ENCODE peak calls at places on chromosomes 12 and 14, in seven cellular contexts. U is A549, K is HepG2, S is psoas muscle, C is tibial artery, G is left ventricle myocardium inferior, Y is K562. N is an unnamed sample. For H3K4me1, the result is how much of the 10 kb centered on the place peaks cover.

GRCh38 chr12:76943004-76943403 is 64.2 kb upstream of the CSRP2 start:
- DNase-seq in G (no peak), S (no peak), U (no peak), K (no peak), Y (no peak), C (no peak), N (no peak)

GRCh38 chr12:114938487-114939210 is 254.7 kb upstream of the TBX3 start:
- DNase-seq in K (no peak), U (no peak), G (no peak), C (no peak), Y (no peak), S (no peak), N (no peak)

GRCh38 chr14:35332517-35333346 is 40.5 kb downstream of the PSMA6 start:
- DNase-seq in C (no peak), K (no peak), Y (no peak), U (no peak), G (no peak), S (no peak), N (peak)

GRCh38 chr12:119949145-119949544 is 39.9 kb upstream of the BICDL1 start:
- DNase-seq in C (no peak), K (no peak), G (no peak), S (no peak), Y (no peak), U (no peak), N (no peak)

GRCh38 chr14:57560681-57561080 is 67.0 kb upstream of the CCDC198 start:
- DNase-seq in U (no peak), Y (no peak), K (no peak), C (no peak), S (no peak), G (no peak), N (no peak)

GRCh38 chr12:63857771-63858670 is 13.5 kb downstream of the SRGAP1 start:
- DNase-seq in G (no peak), K (no peak), C (no peak), Y (no peak), S (no peak), U (no peak), N (peak)

GRCh38 chr14:79018846-79019245 is 848.7 kb downstream of the NRXN3 start:
- DNase-seq in C (no peak), K (no peak), U (no peak), Y (no peak), G (no peak), S (no peak), N (no peak)

GRCh38 chr12:2580821-2581220 is 213.9 kb upstream of the FKBP4 start:
- DNase-seq in S (no peak), G (no peak), U (no peak), Y (no peak), K (no peak), C (peak), N (no peak)

GRCh38 chr12:90152897-90153624 is 444.4 kb upstream of the ATP2B1 start:
- DNase-seq in K (no peak), Y (no peak), U (no peak), C (no peak), G (no peak), S (no peak), N (peak)

GRCh38 chr12:1063852-1064251 is 72.8 kb downstream of the ERC1 start:
- DNase-seq in S (no peak), Y (no peak), C (no peak), G (no peak), K (no peak), U (no peak), N (no peak)

GRCh38 chr12:68474467-68475204 is 136.1 kb upstream of the RAP1B start:
- DNase-seq in Y (peak), G (no peak), U (no peak), K (no peak), C (no peak), S (no peak), N (no peak)

GRCh38 chr14:75999511-76000190 is 14.1 kb downstream of the IFT43 start:
- DNase-seq in U (no peak), Y (no peak), G (no peak), S (no peak), K (no peak), C (no peak), N (no peak)

GRCh38 chr14:92549096-92549852 is 35.7 kb downstream of the RIN3 start:
- DNase-seq in C (peak), K (no peak), S (peak), Y (no peak), G (peak), U (no peak), N (no peak)

GRCh38 chr12:4242595-4242994 is 31.0 kb upstream of the CCND2 start:
- DNase-seq in U (no peak), C (no peak), Y (no peak), G (no peak), S (no peak), K (no peak), N (no peak)

GRCh38 chr14:39232554-39233415 is 930 bp upstream of the MIA2 start:
- DNase-seq in K (peak), G (no peak), Y (no peak), C (no peak), S (no peak), U (no peak), N (no peak)

GRCh38 chr12:116142936-116143882 is 134.3 kb downstream of the MED13L start:
- DNase-seq in C (no peak), G (no peak), Y (no peak), K (no peak), S (no peak), U (no peak), N (no peak)

DNA sequence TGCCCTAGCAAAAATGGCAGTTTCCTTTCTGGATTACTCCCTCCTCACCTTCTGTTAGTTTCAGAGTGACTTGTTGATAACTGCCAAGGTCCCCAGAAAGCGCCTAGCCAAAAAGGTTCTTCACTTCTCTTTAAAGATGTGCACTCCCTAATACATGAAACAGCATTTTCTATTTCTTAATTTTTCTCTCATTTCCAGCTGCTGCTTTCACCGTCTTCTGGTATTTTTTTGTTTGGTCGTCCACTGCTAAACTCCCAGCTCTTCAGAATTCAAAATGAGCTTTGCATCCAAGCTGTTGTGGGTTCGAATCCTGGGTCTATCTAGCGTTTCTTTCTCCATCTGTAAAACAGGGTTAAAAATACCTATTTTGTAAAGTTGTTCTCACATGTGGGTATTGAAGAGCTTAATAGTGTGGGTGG is 402 bp upstream of the BORCS5 start:
- DNase-seq in C (no peak), G (no peak), S (no peak), K (no peak), Y (no peak), U (no peak), N (no peak)
- H3K27ac ChIP-seq in C (peak), G (peak), S (peak), K (no peak), Y (peak), U (peak), N (peak)

GRCh38 chr14:65788876-65789859 is 376.6 kb downstream of the FUT8 start:
- DNase-seq in U (no peak), K (peak), Y (no peak), S (no peak), G (no peak), C (no peak), N (no peak)
- H3K4me3 ChIP-seq in U (no peak), K (no peak), Y (no peak), S (no peak), G (no peak), C (no peak), N (no peak)

DNA sequence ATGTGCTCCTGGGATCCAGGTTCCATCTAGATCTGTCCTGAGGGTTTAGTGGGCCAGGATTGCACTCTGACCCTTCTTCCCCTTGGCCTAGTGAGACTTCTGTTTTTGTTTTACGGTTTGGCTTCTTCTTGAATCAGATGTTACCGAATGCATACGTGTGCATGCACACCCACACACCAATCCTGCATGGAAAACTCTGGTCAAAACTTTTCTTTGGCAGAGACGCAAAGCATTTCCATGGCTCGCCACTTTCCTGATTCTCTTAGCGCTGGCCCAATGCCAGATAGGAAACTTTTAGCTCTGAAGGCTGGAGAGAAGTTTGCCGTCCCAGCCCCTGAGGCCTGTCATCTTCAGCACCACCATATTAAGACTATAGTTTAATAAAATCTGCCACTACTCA is 67.4 kb upstream of the ACTN1 start:
- DNase-seq in G (no peak), S (no peak), Y (no peak), U (no peak), C (peak), K (no peak), N (no peak)
- H3K4me1 ChIP-seq in G (half or more), S (half or more), Y (under half), U (under half), C (half or more), K (under half), N (under half)

DNA sequence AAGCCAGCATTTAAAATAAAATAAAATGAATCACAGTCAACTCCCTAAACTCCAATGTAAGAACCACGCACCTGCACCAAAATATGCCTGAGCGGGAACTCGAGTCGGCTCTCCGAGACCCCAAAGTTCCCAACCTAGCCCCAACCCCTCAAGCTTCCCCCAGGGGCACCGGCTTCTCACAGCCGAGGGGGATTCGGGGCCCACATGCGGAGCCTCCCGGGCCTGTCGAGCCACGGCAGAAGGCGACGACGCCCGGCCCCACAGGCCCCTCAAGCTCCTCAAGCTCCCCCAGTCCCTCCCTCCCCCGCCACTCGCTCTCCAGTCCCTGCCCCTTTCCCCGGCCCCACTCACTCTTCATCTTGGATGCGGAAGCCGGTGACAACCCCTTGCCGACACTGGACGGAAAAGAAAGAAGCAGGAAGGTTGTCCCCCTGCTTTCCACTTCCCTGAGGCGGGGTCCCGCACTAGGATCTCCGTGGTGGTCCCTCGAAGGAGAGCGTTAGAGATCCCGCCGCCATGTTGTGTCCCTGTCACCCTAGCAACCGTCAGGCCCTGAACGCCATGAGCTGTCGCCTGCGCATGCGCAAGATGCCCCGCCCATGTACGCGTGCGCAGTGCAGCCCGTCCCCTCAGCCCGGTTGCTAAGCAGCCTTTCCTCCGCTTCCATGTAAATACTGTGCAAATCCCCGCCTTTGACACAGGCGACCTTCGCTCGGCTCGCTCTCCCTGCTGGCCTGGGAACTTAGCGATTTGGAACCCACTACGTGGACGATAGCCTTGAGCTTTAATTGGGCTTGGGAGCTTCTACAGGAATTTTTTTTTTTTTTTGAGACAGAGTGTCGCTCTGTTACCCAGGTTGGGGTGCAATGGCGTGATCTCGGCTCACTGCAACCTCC is at the start of gene MOK:
- DNase-seq in K (peak), Y (peak), U (peak), S (peak), G (peak), C (peak), N (peak)
- H3K27ac ChIP-seq in K (peak), Y (peak), U (peak), S (peak), G (peak), C (peak), N (peak)

GRCh38 chr12:21499765-21500164 is 1.7 kb downstream of the RECQL start:
- DNase-seq in Y (no peak), C (no peak), K (no peak), U (no peak), S (no peak), G (no peak), N (no peak)
- H3K4me3 ChIP-seq in Y (no peak), C (peak), K (no peak), U (no peak), S (peak), G (peak), N (no peak)

GRCh38 chr14:89617142-89617460 is 200.1 kb upstream of the FOXN3 start:
- DNase-seq in G (no peak), K (no peak), U (no peak), C (no peak), Y (no peak), S (no peak), N (no peak)

GRCh38 chr14:89619616-89620273 is 202.7 kb upstream of the FOXN3 start:
- DNase-seq in C (no peak), Y (no peak), S (no peak), U (no peak), G (no peak), K (no peak), N (peak)

GRCh38 chr14:89618821-89619551 is 202.0 kb upstream of the FOXN3 start:
- DNase-seq in S (peak), K (peak), U (peak), G (peak), C (peak), Y (no peak), N (peak)

GRCh38 chr14:89617471-89618291 is 200.6 kb upstream of the FOXN3 start:
- DNase-seq in K (peak), G (no peak), S (no peak), U (no peak), Y (no peak), C (no peak), N (peak)

GRCh38 chr14:89618309-89618708 is 201.3 kb upstream of the FOXN3 start:
- DNase-seq in Y (no peak), S (no peak), G (no peak), K (peak), C (no peak), U (no peak), N (peak)
- H3K4me1 ChIP-seq in Y (under half), S (under half), G (half or more), K (half or more), C (under half), U (under half), N (under half)

GRCh38 chr12:52900896-52901714 is 3.8 kb downstream of the KRT8 start:
- DNase-seq in U (no peak), C (no peak), G (no peak), K (peak), Y (no peak), S (no peak), N (no peak)
- H3K27ac ChIP-seq in U (peak), C (no peak), G (no peak), K (peak), Y (no peak), S (no peak), N (peak)